ENCODE peak calls at places on chromosomes 12 and 14, in eight cellular contexts. L is OCI-LY7; E is activated naive CD4-positive, alpha-beta T cell; X is ELF-1; O is HuH-7; B is stimulated activated effector memory CD8-positive, alpha-beta T cell treated with anti-CD3 and anti-CD28 coated beads, Interleukin-12 subunit alpha, Interleukin-12 subunit beta, amount 100 ng/mL, for 72 hours; Z is bronchial epithelial cell; F is stimulated activated CD4-positive, alpha-beta T cell treated with anti-CD3 and anti-CD28 coated beads, Interleukin-4, amount 100 ng/mL, for 48 hours. U is an unnamed sample.

GRCh38 chr12:108568653-108569154 is 6.3 kb downstream of the ISCU start:
- DNase-seq in X (no peak), E (peak), Z (no peak), L (peak), F (peak), B (peak), O (no peak), U (no peak)

GRCh38 chr12:4909734-4910501 is at the start of gene KCNA1:
- DNase-seq in X (peak), Z (no peak), O (no peak), L (no peak), F (no peak), B (no peak), E (no peak), U (no peak)

GRCh38 chr12:28107679-28108078 is 82.6 kb upstream of the CCDC91 start:
- DNase-seq in Z (no peak), F (no peak), L (no peak), E (no peak), X (no peak), O (no peak), B (no peak), U (no peak)

GRCh38 chr12:2084553-2085296 is 31.9 kb downstream of the CACNA1C start:
- DNase-seq in Z (peak), X (no peak), B (no peak), O (no peak), E (no peak), F (no peak), L (no peak), U (peak)

GRCh38 chr14:89755816-89756215 is 198.7 kb downstream of the EFCAB11 start:
- DNase-seq in Z (no peak), X (no peak), E (no peak), B (no peak), L (no peak), O (no peak), F (no peak), U (no peak)

GRCh38 chr12:67630373-67631088 is 18.0 kb upstream of the DYRK2 start:
- DNase-seq in X (peak), F (peak), E (peak), O (no peak), Z (no peak), B (peak), L (peak), U (no peak)

GRCh38 chr14:103806805-103807204 is 40.6 kb downstream of the PPP1R13B start:
- DNase-seq in Z (no peak), O (no peak), F (no peak), E (no peak), B (no peak), X (no peak), L (peak), U (no peak)

GRCh38 chr12:93127582-93128331 is 198.7 kb upstream of the EEA1 start:
- DNase-seq in E (no peak), Z (peak), L (no peak), F (no peak), X (peak), O (peak), B (no peak), U (no peak)

GRCh38 chr12:109831929-109832328 is 1.3 kb downstream of the TRPV4 start:
- DNase-seq in F (no peak), B (no peak), E (no peak), X (no peak), O (no peak), L (no peak), Z (no peak), U (no peak)

GRCh38 chr14:23057757-23058653 is 685 bp upstream of the CDH24 start:
- DNase-seq in O (peak), L (peak), F (peak), B (peak), X (peak), Z (peak), E (no peak), U (no peak)

GRCh38 chr14:85214471-85214870 is 315.5 kb upstream of the FLRT2 start:
- DNase-seq in F (no peak), X (no peak), E (no peak), L (no peak), B (no peak), O (no peak), Z (peak), U (no peak)

GRCh38 chr12:124381454-124382207 is 86.7 kb downstream of the RFLNA start:
- DNase-seq in X (peak), E (no peak), F (no peak), Z (peak), L (no peak), O (no peak), B (no peak), U (no peak)

GRCh38 chr12:6062427-6063378 is 61.8 kb downstream of the VWF start:
- DNase-seq in E (peak), O (peak), B (peak), X (peak), F (peak), Z (no peak), L (peak), U (no peak)

GRCh38 chr12:45623221-45623620 is 106.3 kb upstream of the ARID2 start:
- DNase-seq in F (no peak), Z (no peak), E (no peak), L (no peak), X (no peak), O (no peak), B (no peak), U (no peak)

GRCh38 chr14:96683575-96684289 is 113.5 kb upstream of the VRK1 start:
- DNase-seq in B (no peak), E (no peak), F (no peak), Z (no peak), L (no peak), O (no peak), X (no peak), U (no peak)

GRCh38 chr14:88005050-88005481 is at the start of gene GPR65:
- DNase-seq in F (no peak), O (no peak), B (peak), L (peak), E (no peak), Z (no peak), X (no peak), U (no peak)

GRCh38 chr12:58346032-58346632 is 404.8 kb downstream of the ATP23 start:
- DNase-seq in E (no peak), B (no peak), L (peak), F (no peak), O (peak), Z (peak), X (no peak), U (no peak)

GRCh38 chr14:103699261-103699661 is 16.0 kb downstream of the XRCC3 start:
- DNase-seq in L (peak), X (no peak), B (no peak), O (no peak), Z (no peak), E (no peak), F (no peak), U (no peak)

U was measured in NCI-H1436 treated with DMSO at 0.1 percent for 48 hours.